ENCODE peak calls at places on chromosomes 5 and 9, in six cellular contexts. F, M, W, P, N and L are unnamed samples.

GRCh38 chr5:129921204-129921603 is 16.9 kb downstream of the CHSY3 start:
- DNase-seq in F (no peak), M (no peak), W (no peak), P (no peak), N (no peak), L (no peak)

GRCh38 chr5:179302499-179303185 is 42.6 kb downstream of the ADAMTS2 start:
- DNase-seq in F (no peak), M (no peak), W (no peak), P (no peak), N (no peak), L (no peak)

GRCh38 chr5:9207820-9208418 is 338.0 kb downstream of the SEMA5A start:
- DNase-seq in F (peak; percentile 68), M (no peak), W (no peak), P (peak; percentile 56), N (no peak), L (no peak)

GRCh38 chr5:2848634-2849033 is 97.2 kb upstream of the IRX2 start:
- DNase-seq in F (no peak), M (no peak), W (no peak), P (no peak), N (no peak), L (peak; percentile 59)

GRCh38 chr5:9479361-9479760 is 66.5 kb downstream of the SEMA5A start:
- DNase-seq in F (no peak), M (no peak), W (no peak), P (no peak), N (no peak), L (no peak)

GRCh38 chr5:112174959-112175594 is 244.0 kb downstream of the EPB41L4A start:
- DNase-seq in F (peak; percentile 75), M (no peak), W (no peak), P (peak; percentile 47), N (no peak), L (peak; percentile 41)

GRCh38 chr9:92781902-92782301 is 17.3 kb upstream of the BICD2 start:
- DNase-seq in F (no peak), M (no peak), W (no peak), P (no peak), N (no peak), L (no peak)

GRCh38 chr5:175464414-175465233 is 13.7 kb upstream of the SFXN1 start:
- DNase-seq in F (peak; percentile 73), M (no peak), W (no peak), P (peak; percentile 42), N (no peak), L (peak; percentile 59)

GRCh38 chr9:107481035-107481434 is 8.5 kb downstream of the KLF4 start:
- DNase-seq in F (no peak), M (no peak), W (no peak), P (no peak), N (no peak), L (no peak)

GRCh38 chr5:68593211-68593701 is 377.7 kb downstream of the PIK3R1 start:
- DNase-seq in F (no peak), M (no peak), W (no peak), P (no peak), N (no peak), L (no peak)

GRCh38 chr5:103237783-103238182 is 20.8 kb upstream of the MACIR start:
- DNase-seq in F (no peak), M (no peak), W (no peak), P (no peak), N (no peak), L (no peak)

GRCh38 chr9:92807757-92808725 is 43.4 kb upstream of the BICD2 start:
- DNase-seq in F (no peak), M (no peak), W (no peak), P (no peak), N (no peak), L (peak; percentile 70)

GRCh38 chr9:89675403-89675771 is 70.6 kb downstream of the GADD45G start:
- DNase-seq in F (no peak), M (no peak), W (no peak), P (no peak), N (peak; percentile 79), L (no peak)

GRCh38 chr5:40871177-40871576 is 30.0 kb downstream of the CARD6 start:
- DNase-seq in F (no peak), M (no peak), W (no peak), P (no peak), N (no peak), L (no peak)

GRCh38 chr9:124242331-124243194 is 15.2 kb upstream of the NEK6 start:
- DNase-seq in F (peak; percentile 44), M (no peak), W (no peak), P (no peak), N (peak; percentile 47), L (peak; percentile 52)

GRCh38 chr5:68289576-68289975 is 74.0 kb downstream of the PIK3R1 start:
- DNase-seq in F (no peak), M (no peak), W (no peak), P (no peak), N (no peak), L (no peak)

GRCh38 chr9:76943071-76943470 is 37.2 kb upstream of the PRUNE2 start:
- DNase-seq in F (peak; percentile 41), M (no peak), W (no peak), P (no peak), N (no peak), L (no peak)

GRCh38 chr5:75243510-75243909 is 6.8 kb upstream of the ANKRD31 start:
- DNase-seq in F (no peak), M (no peak), W (no peak), P (no peak), N (no peak), L (no peak)

GRCh38 chr9:126915281-126915816 is 767 bp downstream of the RALGPS1 start:
- DNase-seq in F (peak; percentile 94), M (peak; percentile 37), W (peak; percentile 40), P (no peak), N (peak; percentile 51), L (peak; percentile 97)

GRCh38 chr5:100647461-100648230 is 112.5 kb downstream of the FAM174A start:
- DNase-seq in F (peak; percentile 61), M (no peak), W (no peak), P (no peak), N (peak; percentile 67), L (no peak)

GRCh38 chr5:132053483-132053882 is 7.0 kb upstream of the IL3 start:
- DNase-seq in F (no peak), M (no peak), W (no peak), P (no peak), N (no peak), L (peak; percentile 12)